ENCODE peak calls at places on chromosomes 1 and 21, in four cellular contexts. One of them, this sample, is unnamed.

GRCh38 chr21:34154878-34155277 is 81.5 kb downstream of the MRPS6 start:
- DNase-seq in neural crest cell: no peak
- DNase-seq in colonic mucosa: no peak
- DNase-seq in A549: no peak
- DNase-seq in this sample: no peak

GRCh38 chr1:13951793-13952751 is 252.1 kb downstream of the PRDM2 start:
- DNase-seq in A549: no peak
- DNase-seq in neural crest cell: no peak
- DNase-seq in colonic mucosa: no peak
- DNase-seq in this sample: no peak

GRCh38 chr1:50968021-50968883 is 1.8 kb upstream of the CDKN2C start:
- DNase-seq in colonic mucosa: peak
- DNase-seq in A549: peak
- DNase-seq in neural crest cell: peak
- DNase-seq in this sample: peak

GRCh38 chr1:110463695-110464094 is 12.7 kb downstream of the PROK1 start:
- DNase-seq in A549: no peak
- DNase-seq in colonic mucosa: no peak
- DNase-seq in neural crest cell: no peak
- DNase-seq in this sample: no peak

GRCh38 chr1:93345633-93346471 is at the start of gene DR1:
- DNase-seq in neural crest cell: peak
- DNase-seq in colonic mucosa: peak
- DNase-seq in A549: peak
- DNase-seq in this sample: peak

GRCh38 chr1:205041998-205042910 is 758 bp upstream of the CNTN2 start:
- DNase-seq in colonic mucosa: no peak
- DNase-seq in A549: no peak
- DNase-seq in neural crest cell: no peak
- DNase-seq in this sample: no peak

GRCh38 chr21:33686386-33686785 is 44.1 kb downstream of the ITSN1 start:
- DNase-seq in colonic mucosa: no peak
- DNase-seq in A549: no peak
- DNase-seq in neural crest cell: no peak
- DNase-seq in this sample: no peak

GRCh38 chr1:183185941-183186490 is at the start of gene LAMC2:
- DNase-seq in A549: peak
- DNase-seq in colonic mucosa: peak
- DNase-seq in neural crest cell: peak
- DNase-seq in this sample: no peak

GRCh38 chr1:46413596-46413985 is 19.5 kb downstream of the FAAH start:
- DNase-seq in colonic mucosa: no peak
- DNase-seq in neural crest cell: no peak
- DNase-seq in A549: no peak
- DNase-seq in this sample: no peak

GRCh38 chr1:201460783-201461182 is 8.2 kb downstream of the PHLDA3 start:
- DNase-seq in A549: no peak
- DNase-seq in colonic mucosa: no peak
- DNase-seq in neural crest cell: no peak
- DNase-seq in this sample: no peak

GRCh38 chr1:201465698-201466290 is 3.2 kb downstream of the PHLDA3 start:
- DNase-seq in A549: no peak
- DNase-seq in colonic mucosa: no peak
- DNase-seq in neural crest cell: no peak
- DNase-seq in this sample: no peak

GRCh38 chr1:201461783-201462441 is 7.1 kb downstream of the PHLDA3 start:
- DNase-seq in colonic mucosa: peak
- DNase-seq in neural crest cell: no peak
- DNase-seq in A549: peak
- DNase-seq in this sample: no peak

GRCh38 chr1:201461193-201461657 is 7.8 kb downstream of the PHLDA3 start:
- DNase-seq in colonic mucosa: no peak
- DNase-seq in A549: peak
- DNase-seq in neural crest cell: no peak
- DNase-seq in this sample: no peak

GRCh38 chr1:201463071-201463552 is 5.9 kb downstream of the PHLDA3 start:
- DNase-seq in colonic mucosa: no peak
- DNase-seq in A549: peak
- DNase-seq in neural crest cell: no peak
- DNase-seq in this sample: no peak
- TF ChIP-seq CTCF in colonic mucosa: no peak
- TF ChIP-seq CTCF in A549: peak
- TF ChIP-seq CTCF in neural crest cell: peak
- TF ChIP-seq CTCF in this sample: no peak

GRCh38 chr1:1599030-1599916 is 662 bp downstream of the FNDC10 start:
- DNase-seq in A549: no peak
- DNase-seq in neural crest cell: no peak
- DNase-seq in colonic mucosa: no peak
- DNase-seq in this sample: no peak
- TF ChIP-seq CTCF in A549: no peak
- TF ChIP-seq CTCF in neural crest cell: peak
- TF ChIP-seq CTCF in colonic mucosa: no peak
- TF ChIP-seq CTCF in this sample: no peak

DNA sequence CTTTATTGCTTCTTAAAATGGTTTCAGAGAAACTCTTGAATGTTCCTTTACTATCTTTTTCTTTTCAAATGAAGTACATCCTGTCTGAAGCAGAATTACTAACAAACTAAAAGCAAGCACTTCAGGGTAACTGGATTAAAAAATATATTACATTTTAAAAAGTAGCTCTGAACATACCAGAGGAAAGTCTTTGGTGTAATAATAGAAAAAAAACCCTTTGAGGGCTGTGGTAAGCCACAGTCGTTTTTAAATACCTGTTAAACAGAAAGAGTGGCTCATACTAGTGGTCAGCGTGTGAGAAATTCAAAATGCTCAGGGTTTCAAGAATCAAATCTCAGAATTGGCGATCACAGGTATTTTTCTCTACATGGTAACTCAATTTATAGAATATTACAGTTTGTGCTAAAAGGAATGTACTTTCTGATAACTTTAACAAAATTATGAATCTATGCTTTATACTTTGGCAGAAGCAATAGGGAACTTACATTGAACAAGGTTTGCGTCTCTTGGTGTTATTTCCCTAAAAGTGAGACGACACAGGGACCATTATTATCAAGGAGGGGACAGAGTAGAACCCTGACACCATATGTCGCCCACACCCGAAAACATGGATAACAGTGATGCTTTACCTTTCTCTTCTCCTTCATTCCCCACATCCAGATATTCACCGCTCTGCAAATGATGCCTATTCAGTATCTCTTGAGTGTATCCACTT is 97.0 kb upstream of the DPH5 start:
- DNase-seq in neural crest cell: no peak
- DNase-seq in A549: no peak
- DNase-seq in colonic mucosa: no peak
- DNase-seq in this sample: no peak
- TF ChIP-seq CTCF in neural crest cell: no peak
- TF ChIP-seq CTCF in A549: no peak
- TF ChIP-seq CTCF in colonic mucosa: no peak
- TF ChIP-seq CTCF in this sample: no peak

GRCh38 chr1:155313266-155313665 is 4.6 kb downstream of the FDPS start:
- DNase-seq in neural crest cell: no peak
- DNase-seq in colonic mucosa: no peak
- DNase-seq in A549: no peak
- DNase-seq in this sample: no peak

GRCh38 chr1:155305881-155306391 is 2.7 kb upstream of the FDPS start:
- DNase-seq in A549: no peak
- DNase-seq in colonic mucosa: no peak
- DNase-seq in neural crest cell: no peak
- DNase-seq in this sample: no peak

GRCh38 chr1:155307247-155307740 is 1.4 kb upstream of the FDPS start:
- DNase-seq in colonic mucosa: no peak
- DNase-seq in neural crest cell: no peak
- DNase-seq in A549: peak
- DNase-seq in this sample: no peak

GRCh38 chr1:155308493-155309422 is at the start of gene FDPS:
- DNase-seq in A549: peak
- DNase-seq in colonic mucosa: peak
- DNase-seq in neural crest cell: peak
- DNase-seq in this sample: peak

GRCh38 chr1:155309423-155310021 is 856 bp downstream of the FDPS start:
- DNase-seq in A549: peak
- DNase-seq in colonic mucosa: peak
- DNase-seq in neural crest cell: no peak
- DNase-seq in this sample: no peak
- TF ChIP-seq CTCF in A549: no peak
- TF ChIP-seq CTCF in colonic mucosa: no peak
- TF ChIP-seq CTCF in neural crest cell: no peak
- TF ChIP-seq CTCF in this sample: no peak